ENCODE peak calls at places on chromosomes 1 and 21, in nine cellular contexts. E is AG04450, F is mesendoderm, N is stomach, T is psoas muscle, Q is GM23248, J is IMR-90, V is tibial artery, G is tibial nerve. L is an unnamed sample.

GRCh38 chr1:24547195-24547594 is 8.7 kb upstream of the NCMAP start:
- DNase-seq in N (peak), J (no peak), Q (no peak), T (no peak), G (no peak), E (no peak), F (no peak), V (no peak), L (no peak)

GRCh38 chr1:223641523-223642039 is 23.9 kb downstream of the CAPN8 start:
- DNase-seq in V (peak), T (no peak), J (no peak), E (no peak), F (peak), N (peak), Q (no peak), G (no peak), L (peak)

GRCh38 chr1:221078260-221078965 is 199.2 kb downstream of the HLX start:
- DNase-seq in T (no peak), G (no peak), V (no peak), Q (peak), J (peak), E (no peak), N (no peak), F (no peak), L (no peak)

GRCh38 chr1:215526147-215526845 is 40.8 kb upstream of the KCTD3 start:
- DNase-seq in Q (peak), G (no peak), N (no peak), F (peak), E (peak), J (peak), T (no peak), V (no peak), L (no peak)

GRCh38 chr21:30268608-30269197 is 14.0 kb downstream of the KRTAP24-1 start:
- DNase-seq in T (no peak), G (no peak), V (no peak), Q (peak), N (no peak), E (no peak), F (peak), J (no peak), L (no peak)

GRCh38 chr1:167697667-167698141 is 24.1 kb upstream of the MPZL1 start:
- DNase-seq in G (no peak), F (no peak), J (no peak), V (peak), T (peak), E (no peak), N (peak), Q (no peak), L (peak)

GRCh38 chr21:44773291-44773932 is 28.2 kb downstream of the UBE2G2 start:
- DNase-seq in J (no peak), Q (no peak), F (peak), G (no peak), E (no peak), T (no peak), V (no peak), N (peak), L (no peak)

GRCh38 chr1:185646202-185646683 is 87.9 kb upstream of the HMCN1 start:
- DNase-seq in T (no peak), E (peak), N (peak), V (no peak), Q (peak), J (peak), F (peak), G (no peak), L (no peak)

GRCh38 chr1:217062566-217062965 is 339.3 kb upstream of the ESRRG start:
- DNase-seq in N (no peak), Q (no peak), G (no peak), V (no peak), E (no peak), F (no peak), J (no peak), T (no peak), L (no peak)

GRCh38 chr21:34599534-34600101 is 15.3 kb downstream of the RCAN1 start:
- DNase-seq in F (no peak), N (no peak), Q (no peak), V (no peak), J (no peak), E (no peak), T (no peak), G (no peak), L (no peak)

GRCh38 chr1:115670476-115671175 is 28.9 kb downstream of the VANGL1 start:
- DNase-seq in T (no peak), V (no peak), F (no peak), J (peak), Q (no peak), G (no peak), E (no peak), N (no peak), L (no peak)

GRCh38 chr21:22575165-22575584 is 1577.0 kb downstream of the NCAM2 start:
- DNase-seq in F (peak), N (no peak), V (no peak), E (no peak), J (no peak), G (no peak), T (no peak), Q (no peak), L (no peak)

GRCh38 chr1:53326598-53327182 is 1.2 kb downstream of the LRP8 start:
- DNase-seq in Q (peak), V (no peak), T (peak), E (no peak), J (no peak), F (peak), N (no peak), G (no peak), L (peak)

GRCh38 chr1:6419803-6420593 is at the start of gene HES2:
- DNase-seq in G (no peak), N (peak), E (no peak), V (no peak), T (no peak), F (peak), J (no peak), Q (peak), L (peak)

GRCh38 chr1:214044438-214045214 is 56.9 kb downstream of the PROX1 start:
- DNase-seq in E (no peak), V (no peak), G (no peak), J (no peak), Q (no peak), T (no peak), F (peak), N (no peak), L (no peak)

GRCh38 chr1:235633220-235633540 is 16.4 kb downstream of the GNG4 start:
- DNase-seq in N (no peak), E (no peak), V (peak), J (no peak), F (no peak), G (no peak), T (no peak), Q (no peak), L (no peak)

GRCh38 chr1:235635938-235636663 is 13.5 kb downstream of the GNG4 start:
- DNase-seq in J (no peak), N (no peak), Q (no peak), V (peak), E (no peak), G (no peak), F (no peak), T (no peak), L (no peak)

GRCh38 chr1:235628316-235629006 is 21.1 kb downstream of the GNG4 start:
- DNase-seq in N (no peak), J (no peak), E (no peak), T (no peak), V (no peak), Q (no peak), F (no peak), G (no peak), L (no peak)

GRCh38 chr1:235632538-235633219 is 16.9 kb downstream of the GNG4 start:
- DNase-seq in F (no peak), V (peak), J (peak), G (no peak), T (no peak), E (no peak), Q (peak), N (no peak), L (no peak)

GRCh38 chr1:235631816-235632215 is 17.8 kb downstream of the GNG4 start:
- DNase-seq in E (no peak), G (no peak), J (no peak), T (no peak), N (no peak), V (no peak), F (peak), Q (no peak), L (peak)
- H3K27ac ChIP-seq in E (no peak), G (no peak), J (no peak), T (no peak), N (no peak), V (no peak), F (no peak), Q (peak), L (no peak)

GRCh38 chr1:1783320-1783719 is 5.0 kb upstream of the NADK start:
- DNase-seq in J (no peak), T (peak), E (no peak), Q (no peak), F (no peak), G (no peak), N (no peak), V (no peak), L (no peak)
- H3K27ac ChIP-seq in J (no peak), T (peak), E (peak), Q (peak), F (no peak), G (peak), N (peak), V (peak), L (peak)

GRCh38 chr1:86841120-86841519 is 72.8 kb downstream of the SELENOF start:
- DNase-seq in Q (peak), E (no peak), G (no peak), N (no peak), T (no peak), F (no peak), J (no peak), V (no peak), L (no peak)
- H3K27ac ChIP-seq in Q (no peak), E (no peak), G (no peak), N (no peak), T (no peak), F (no peak), J (no peak), V (no peak), L (no peak)

GRCh38 chr1:101293461-101294045 is 56.7 kb downstream of the S1PR1 start:
- DNase-seq in J (peak), Q (no peak), T (no peak), E (no peak), N (no peak), G (no peak), F (no peak), V (no peak), L (no peak)
- H3K27ac ChIP-seq in J (no peak), Q (no peak), T (no peak), E (no peak), N (no peak), G (no peak), F (no peak), V (no peak), L (no peak)

DNA sequence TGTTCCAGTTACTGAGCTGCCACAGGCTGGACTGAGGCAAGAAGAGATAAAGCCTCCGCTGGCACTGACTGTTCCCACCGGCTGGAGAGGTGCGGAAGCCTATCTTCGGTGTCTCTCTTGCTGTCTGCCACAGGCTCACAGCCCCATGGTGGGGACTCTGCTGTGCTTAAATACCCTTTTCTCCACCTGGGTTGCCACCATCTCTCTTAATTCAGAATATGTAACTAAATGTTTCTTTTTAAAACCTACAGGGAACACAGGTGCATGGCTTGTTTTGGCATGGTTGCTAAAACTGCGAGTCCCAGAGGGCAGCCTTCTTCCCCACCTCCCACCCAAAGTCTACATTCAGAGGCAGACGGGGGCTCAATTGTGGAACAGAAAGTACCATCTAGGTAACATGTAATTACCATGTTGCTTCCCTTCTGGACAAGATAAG is 8.1 kb upstream of the LBR start:
- DNase-seq in V (no peak), G (no peak), E (no peak), Q (no peak), F (no peak), T (no peak), J (no peak), N (no peak), L (no peak)
- H3K27ac ChIP-seq in V (no peak), G (no peak), E (no peak), Q (no peak), F (no peak), T (no peak), J (no peak), N (no peak), L (no peak)

DNA sequence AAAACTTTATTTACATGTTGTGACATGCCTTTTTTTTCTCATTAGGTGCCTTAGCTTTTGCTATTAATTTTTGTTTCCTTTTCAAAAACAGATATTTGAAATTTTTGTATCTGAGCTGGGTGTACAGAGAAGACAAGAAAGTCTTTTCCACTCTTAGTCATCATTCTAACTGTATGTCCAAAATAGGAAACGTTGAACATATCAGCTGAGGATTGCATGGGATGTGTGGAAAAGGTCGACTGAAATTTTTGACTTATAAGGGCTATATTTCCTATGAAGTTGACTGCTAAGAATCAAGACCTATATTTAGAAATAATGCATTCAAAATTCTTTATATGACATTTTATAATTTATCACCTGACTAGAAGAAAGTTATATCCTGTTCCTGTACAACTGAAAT is 270.0 kb upstream of the ZRANB2 start:
- DNase-seq in F (no peak), J (peak), Q (peak), N (no peak), G (no peak), E (no peak), V (no peak), T (no peak), L (no peak)
- H3K27ac ChIP-seq in F (no peak), J (no peak), Q (no peak), N (no peak), G (no peak), E (no peak), V (no peak), T (no peak), L (no peak)

DNA sequence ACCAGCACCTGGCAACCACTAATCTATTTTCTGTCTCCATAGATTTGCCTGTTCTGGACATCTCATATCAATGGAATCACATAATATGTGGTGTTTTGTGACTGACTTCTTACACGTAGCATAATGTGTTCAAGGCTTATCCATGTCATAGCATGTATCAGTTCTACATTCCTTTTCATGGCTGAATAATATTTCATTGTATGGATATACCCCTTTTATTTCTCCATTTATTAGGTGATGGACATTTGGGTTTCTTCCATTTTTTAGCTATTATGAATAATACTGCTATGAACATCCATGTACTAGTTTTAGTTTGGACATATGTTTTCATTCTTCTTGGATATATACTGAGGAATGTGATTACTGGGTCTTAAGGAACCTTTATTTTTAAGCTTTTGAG is 78.0 kb upstream of the OLIG2 start:
- DNase-seq in F (no peak), Q (no peak), V (no peak), J (no peak), E (no peak), T (no peak), N (no peak), G (no peak), L (no peak)
- H3K27ac ChIP-seq in F (no peak), Q (no peak), V (no peak), J (no peak), E (no peak), T (no peak), N (no peak), G (no peak), L (no peak)

GRCh38 chr1:157197906-157198435 is 59.8 kb upstream of the ETV3 start:
- DNase-seq in N (peak), Q (no peak), E (no peak), V (no peak), F (no peak), J (no peak), T (no peak), G (no peak), L (peak)
- H3K27ac ChIP-seq in N (no peak), Q (no peak), E (no peak), V (no peak), F (no peak), J (no peak), T (no peak), G (no peak), L (no peak)

GRCh38 chr1:188170446-188170845 is 1341.7 kb downstream of the PLA2G4A start:
- DNase-seq in Q (no peak), G (no peak), V (no peak), T (no peak), E (no peak), J (no peak), F (no peak), N (no peak), L (no peak)
- H3K27ac ChIP-seq in Q (no peak), G (no peak), V (no peak), T (no peak), E (no peak), J (no peak), F (no peak), N (no peak), L (no peak)

L was measured in Peyer's patch.